ENCODE peak calls at places on chromosomes 13 and 19, in seven cellular contexts. L is K562, Y is SK-N-SH, U is H1, A is HepG2, M is HCT116, E is GM12878. Q is an unnamed sample.

GRCh38 chr19:35122687-35123551 is 7.3 kb downstream of the FXYD3 start:
- DNase-seq in L (no peak), Y (no peak), U (no peak), A (no peak), M (no peak), E (no peak), Q (no peak)

GRCh38 chr19:49968279-49968922 is 7.4 kb upstream of the SIGLEC11 start:
- DNase-seq in L (no peak), Y (no peak), U (no peak), A (no peak), M (no peak), E (no peak), Q (no peak)

GRCh38 chr13:108494991-108495661 is 134.3 kb upstream of the MYO16 start:
- DNase-seq in L (no peak), Y (peak), U (no peak), A (no peak), M (no peak), E (no peak), Q (no peak)

GRCh38 chr13:100100115-100100879 is 11.4 kb downstream of the PCCA start:
- DNase-seq in L (no peak), Y (no peak), U (no peak), A (peak), M (no peak), E (no peak), Q (no peak)

GRCh38 chr13:24631922-24632321 is 48.3 kb upstream of the ATP12A start:
- DNase-seq in L (no peak), Y (no peak), U (no peak), A (no peak), M (no peak), E (no peak), Q (no peak)

GRCh38 chr19:48724796-48725753 is 5.5 kb upstream of the MAMSTR start:
- DNase-seq in L (peak), Y (peak), U (no peak), A (no peak), M (peak), E (no peak), Q (no peak)

GRCh38 chr19:48795055-48795854 is 15.6 kb downstream of the BCAT2 start:
- DNase-seq in L (peak), Y (peak), U (peak), A (peak), M (peak), E (peak), Q (peak)

GRCh38 chr19:35609881-35610353 is 2.6 kb upstream of the HAUS5 start:
- DNase-seq in L (no peak), Y (no peak), U (no peak), A (no peak), M (no peak), E (peak), Q (no peak)

GRCh38 chr19:39444598-39445257 is 654 bp upstream of the SUPT5H start:
- DNase-seq in L (no peak), Y (no peak), U (no peak), A (no peak), M (no peak), E (no peak), Q (no peak)

GRCh38 chr13:94209110-94209509 is 270.4 kb downstream of the DCT start:
- DNase-seq in L (no peak), Y (no peak), U (no peak), A (no peak), M (no peak), E (no peak), Q (no peak)

GRCh38 chr13:98390086-98390697 is 186.7 kb downstream of the STK24 start:
- DNase-seq in L (no peak), Y (no peak), U (no peak), A (no peak), M (no peak), E (no peak), Q (no peak)

GRCh38 chr19:1245884-1246816 is 2.2 kb upstream of the MIDN start:
- DNase-seq in L (no peak), Y (no peak), U (no peak), A (peak), M (no peak), E (no peak), Q (no peak)

GRCh38 chr19:53868892-53869804 is 1.5 kb downstream of the MYADM start:
- DNase-seq in L (peak), Y (peak), U (no peak), A (peak), M (peak), E (no peak), Q (no peak)

GRCh38 chr13:39527961-39528720 is 74.9 kb downstream of the LHFPL6 start:
- DNase-seq in L (no peak), Y (peak), U (no peak), A (no peak), M (peak), E (no peak), Q (peak)

GRCh38 chr19:19342086-19343015 is 21.7 kb downstream of the MAU2 start:
- DNase-seq in L (peak), Y (peak), U (peak), A (peak), M (peak), E (no peak), Q (no peak)

GRCh38 chr13:44537238-44537637 is 38.9 kb downstream of the TSC22D1 start:
- DNase-seq in L (no peak), Y (no peak), U (no peak), A (no peak), M (no peak), E (no peak), Q (no peak)

GRCh38 chr13:32911506-32911905 is 104.7 kb upstream of the KL start:
- DNase-seq in L (no peak), Y (peak), U (peak), A (peak), M (peak), E (no peak), Q (no peak)

GRCh38 chr19:49664171-49665070 is 1.2 kb downstream of the IRF3 start:
- DNase-seq in L (peak), Y (peak), U (peak), A (peak), M (peak), E (no peak), Q (no peak)

GRCh38 chr13:101454767-101455166 is 2.3 kb downstream of the ITGBL1 start:
- DNase-seq in L (no peak), Y (no peak), U (no peak), A (no peak), M (no peak), E (no peak), Q (peak)

GRCh38 chr19:17755977-17756670 is 4.8 kb downstream of the FCHO1 start:
- DNase-seq in L (peak), Y (peak), U (no peak), A (no peak), M (no peak), E (peak), Q (no peak)

GRCh38 chr13:31242935-31243334 is 43.2 kb downstream of the B3GLCT start:
- DNase-seq in L (no peak), Y (no peak), U (no peak), A (no peak), M (no peak), E (no peak), Q (no peak)

GRCh38 chr13:20160346-20161274 is at the start of gene GJA3:
- DNase-seq in L (peak), Y (peak), U (no peak), A (no peak), M (no peak), E (no peak), Q (no peak)

GRCh38 chr19:7850429-7850819 is 20.4 kb downstream of the EVI5L start:
- DNase-seq in L (no peak), Y (peak), U (no peak), A (no peak), M (no peak), E (no peak), Q (no peak)

GRCh38 chr13:74325106-74325505 is 190.9 kb upstream of the KLF12 start:
- DNase-seq in L (no peak), Y (peak), U (no peak), A (peak), M (no peak), E (no peak), Q (no peak)
- TF ChIP-seq SIN3A in L (no peak), Y (no peak), U (no peak), A (no peak), M (no peak), E (no peak), Q (no peak)

DNA sequence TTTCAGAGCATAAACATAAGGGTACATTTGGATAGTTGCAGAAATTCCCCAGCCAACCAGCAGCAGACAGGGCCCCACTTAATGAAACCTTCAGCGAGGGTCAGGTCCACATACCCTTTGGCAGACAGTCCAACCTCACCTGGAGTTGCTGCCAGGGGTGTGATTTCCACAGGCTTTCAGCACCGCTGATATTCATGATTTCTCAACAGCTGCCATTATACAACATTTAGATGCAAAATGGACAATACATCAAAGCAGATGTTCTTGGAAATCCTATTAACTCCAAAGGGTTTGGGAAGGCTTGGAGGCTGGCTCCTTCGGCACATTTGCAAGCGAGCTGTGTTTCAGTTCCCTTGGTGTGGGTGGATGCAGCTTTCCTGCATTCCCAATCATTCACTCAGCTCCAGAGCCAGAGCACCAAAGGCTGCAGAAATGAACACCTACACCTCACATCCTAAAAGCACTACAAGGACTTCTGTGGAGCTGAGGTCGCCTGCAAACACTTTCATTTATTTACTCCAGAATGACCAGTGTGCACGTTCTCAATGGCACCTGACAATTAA is 147.2 kb upstream of the VSTM2B start:
- DNase-seq in L (no peak), Y (no peak), U (no peak), A (no peak), M (no peak), E (no peak), Q (no peak)
- TF ChIP-seq SIN3A in L (no peak), Y (no peak), U (no peak), A (no peak), M (no peak), E (no peak), Q (no peak)

GRCh38 chr19:46928951-46929350 is 68.2 kb downstream of the ARHGAP35 start:
- DNase-seq in L (no peak), Y (no peak), U (no peak), A (no peak), M (no peak), E (no peak), Q (no peak)

GRCh38 chr19:46926201-46927071 is 65.6 kb downstream of the ARHGAP35 start:
- DNase-seq in L (no peak), Y (no peak), U (no peak), A (no peak), M (no peak), E (no peak), Q (no peak)

GRCh38 chr19:46927893-46928292 is 67.1 kb downstream of the ARHGAP35 start:
- DNase-seq in L (no peak), Y (no peak), U (no peak), A (no peak), M (no peak), E (no peak), Q (no peak)

GRCh38 chr19:46925548-46925950 is 64.8 kb downstream of the ARHGAP35 start:
- DNase-seq in L (no peak), Y (no peak), U (no peak), A (peak), M (no peak), E (no peak), Q (no peak)

GRCh38 chr19:46927106-46927505 is 66.3 kb downstream of the ARHGAP35 start:
- DNase-seq in L (no peak), Y (no peak), U (no peak), A (no peak), M (no peak), E (no peak), Q (no peak)
- TF ChIP-seq SIN3A in L (no peak), Y (no peak), U (no peak), A (no peak), M (no peak), E (no peak), Q (no peak)

GRCh38 chr19:29479941-29480340 is 45.9 kb upstream of the VSTM2B start:
- DNase-seq in L (no peak), Y (no peak), U (no peak), A (no peak), M (no peak), E (no peak), Q (no peak)
- TF ChIP-seq SIN3A in L (no peak), Y (no peak), U (no peak), A (no peak), M (no peak), E (no peak), Q (no peak)

GRCh38 chr19:41541990-41542584 is 33.9 kb upstream of the CEACAM21 start:
- DNase-seq in L (peak), Y (peak), U (no peak), A (peak), M (peak), E (no peak), Q (no peak)
- TF ChIP-seq SIN3A in L (no peak), Y (no peak), U (no peak), A (no peak), M (no peak), E (no peak), Q (no peak)

DNA sequence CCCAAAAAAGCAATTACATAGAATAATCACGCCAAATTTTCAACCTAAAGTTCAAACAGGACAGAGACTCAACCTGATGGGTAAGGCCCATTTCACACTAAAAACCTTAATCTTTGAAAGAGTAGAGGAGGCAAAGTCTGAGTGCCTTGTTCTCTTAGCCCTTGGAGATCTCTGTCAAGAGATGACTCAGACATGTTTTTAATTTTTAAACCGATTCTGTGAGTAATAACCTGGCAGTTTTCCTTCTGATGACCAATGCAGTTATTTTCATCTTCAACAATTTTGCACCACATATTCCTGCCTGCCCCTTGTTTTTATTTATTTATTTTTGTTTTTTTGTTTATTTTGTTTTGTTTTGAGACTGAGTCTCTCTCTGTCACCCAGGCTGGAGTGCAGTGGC is 11.5 kb upstream of the TNFSF9 start:
- DNase-seq in L (no peak), Y (no peak), U (no peak), A (no peak), M (no peak), E (no peak), Q (peak)
- TF ChIP-seq SIN3A in L (no peak), Y (no peak), U (no peak), A (no peak), M (no peak), E (no peak), Q (no peak)

GRCh38 chr13:65264066-65264465 is 1966.1 kb downstream of the PCDH9 start:
- DNase-seq in L (no peak), Y (no peak), U (no peak), A (no peak), M (no peak), E (no peak), Q (no peak)
- TF ChIP-seq SIN3A in L (no peak), Y (no peak), U (no peak), A (no peak), M (no peak), E (no peak), Q (no peak)

DNA sequence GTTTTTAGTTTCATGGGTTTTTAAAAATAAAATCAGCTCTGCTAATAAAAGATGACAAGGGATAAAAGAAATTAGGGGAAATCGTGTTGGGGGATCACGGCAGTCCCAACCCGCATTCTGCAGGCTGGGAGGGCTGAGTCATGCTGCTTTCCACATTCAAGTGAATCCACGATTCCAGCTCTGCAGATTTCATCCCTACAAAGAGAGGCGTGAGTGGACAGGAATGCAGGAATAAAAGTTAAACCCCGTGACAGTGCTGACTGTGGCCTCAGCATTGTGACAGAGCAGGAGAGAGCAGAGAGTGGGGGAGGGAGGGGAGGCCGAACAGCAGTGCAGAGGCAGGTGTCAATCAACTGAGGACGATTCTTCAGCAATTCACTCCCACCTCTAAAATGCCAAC is 66.5 kb upstream of the RAP2A start:
- DNase-seq in L (no peak), Y (no peak), U (no peak), A (no peak), M (no peak), E (no peak), Q (no peak)
- TF ChIP-seq SIN3A in L (no peak), Y (no peak), U (no peak), A (no peak), M (no peak), E (no peak), Q (no peak)